ENCODE peak calls at places on chromosomes 5 and 9, in five cellular contexts. K is cardiac muscle cell, R is stomach, S is A673, A is body of pancreas. F is an unnamed sample.

GRCh38 chr9:38284768-38285080 is 107.8 kb upstream of the ALDH1B1 start:
- DNase-seq in K (peak; percentile 16), R (no peak), S (peak; percentile 14), A (no peak), F (no peak)

GRCh38 chr9:98538626-98539031 is 170.1 kb downstream of the GABBR2 start:
- DNase-seq in K (no peak), R (no peak), S (no peak), A (no peak), F (no peak)

GRCh38 chr5:120873083-120873482 is 409.0 kb downstream of the PRR16 start:
- DNase-seq in K (peak; percentile 11), R (no peak), S (no peak), A (no peak), F (no peak)

GRCh38 chr5:149464796-149465489 is 85.9 kb upstream of the IL17B start:
- DNase-seq in K (no peak), R (no peak), S (no peak), A (peak; percentile 16), F (no peak)

GRCh38 chr5:121693864-121694263 is 157.8 kb upstream of the FTMT start:
- DNase-seq in K (no peak), R (no peak), S (no peak), A (no peak), F (peak; percentile 11)

GRCh38 chr9:111423389-111423788 is 60.8 kb downstream of the ECPAS start:
- DNase-seq in K (no peak), R (no peak), S (no peak), A (no peak), F (no peak)

GRCh38 chr5:98638111-98638510 is 135.4 kb upstream of the RGMB start:
- DNase-seq in K (no peak), R (no peak), S (no peak), A (no peak), F (peak; percentile 8)

GRCh38 chr9:14424983-14425382 is 111.0 kb upstream of the NFIB start:
- DNase-seq in K (no peak), R (no peak), S (no peak), A (no peak), F (no peak)

GRCh38 chr5:163645421-163646416 is 140.3 kb downstream of the MAT2B start:
- DNase-seq in K (no peak), R (no peak), S (no peak), A (no peak), F (no peak)

GRCh38 chr5:134590992-134591659 is 41.5 kb downstream of the SAR1B start:
- DNase-seq in K (peak; percentile 35), R (peak; percentile 68), S (no peak), A (no peak), F (no peak)

GRCh38 chr9:110141118-110141797 is 66.7 kb downstream of the C9orf152 start:
- DNase-seq in K (no peak), R (no peak), S (no peak), A (peak; percentile 30), F (no peak)

GRCh38 chr5:115559524-115559923 is 14.9 kb upstream of the FEM1C start:
- DNase-seq in K (no peak), R (no peak), S (no peak), A (no peak), F (no peak)

GRCh38 chr9:13139641-13140171 is 139.8 kb downstream of the MPDZ start:
- DNase-seq in K (no peak), R (no peak), S (peak; percentile 79), A (no peak), F (peak; percentile 43)

GRCh38 chr9:126773004-126773607 is 31.7 kb upstream of the ZBTB43 start:
- DNase-seq in K (no peak), R (no peak), S (peak; percentile 54), A (no peak), F (no peak)

GRCh38 chr9:6739218-6739617 is 18.6 kb upstream of the KDM4C start:
- DNase-seq in K (no peak), R (no peak), S (no peak), A (no peak), F (no peak)

GRCh38 chr5:74643160-74643562 is 2.6 kb upstream of the ENC1 start:
- DNase-seq in K (no peak), R (no peak), S (peak; percentile 92), A (no peak), F (no peak)

GRCh38 chr5:128924299-128924698 is 41.0 kb upstream of the SLC27A6 start:
- DNase-seq in K (no peak), R (no peak), S (no peak), A (no peak), F (no peak)

GRCh38 chr5:10233505-10233904 is 16.2 kb downstream of the ATPSCKMT start:
- DNase-seq in K (peak; percentile 56), R (no peak), S (peak; percentile 74), A (peak; percentile 39), F (peak; percentile 24)

GRCh38 chr9:130925050-130925678 is 13.9 kb downstream of the FIBCD1 start:
- DNase-seq in K (no peak), R (no peak), S (no peak), A (no peak), F (no peak)

GRCh38 chr5:52692039-52692438 is 95.7 kb upstream of the ITGA1 start:
- DNase-seq in K (no peak), R (no peak), S (no peak), A (no peak), F (peak; percentile 52)

GRCh38 chr5:134273642-134274361 is 47.9 kb upstream of the PPP2CA start:
- DNase-seq in K (no peak), R (no peak), S (no peak), A (no peak), F (no peak)

GRCh38 chr9:33151007-33151557 is 16.1 kb downstream of the B4GALT1 start:
- DNase-seq in K (peak; percentile 80), R (no peak), S (peak; percentile 93), A (peak; percentile 71), F (peak; percentile 83)

GRCh38 chr9:6598249-6598725 is 47.2 kb downstream of the GLDC start:
- DNase-seq in K (no peak), R (no peak), S (no peak), A (no peak), F (no peak)

GRCh38 chr9:32431940-32432555 is 47.6 kb downstream of the ACO1 start:
- DNase-seq in K (peak; percentile 65), R (peak; percentile 61), S (peak; percentile 40), A (peak; percentile 71), F (peak; percentile 48)

GRCh38 chr5:58188287-58188651 is 271.6 kb downstream of the PLK2 start:
- DNase-seq in K (peak; percentile 1), R (no peak), S (no peak), A (no peak), F (peak; percentile 59)

GRCh38 chr9:133513214-133514088 is 11.3 kb downstream of the MYMK start:
- DNase-seq in K (no peak), R (no peak), S (no peak), A (peak; percentile 40), F (no peak)

GRCh38 chr5:83645936-83646335 is 74.7 kb downstream of the HAPLN1 start:
- DNase-seq in K (no peak), R (no peak), S (no peak), A (no peak), F (no peak)

GRCh38 chr5:143682788-143683419 is 129.1 kb upstream of the HMHB1 start:
- DNase-seq in K (no peak), R (no peak), S (no peak), A (no peak), F (no peak)

GRCh38 chr5:61631438-61631941 is 299.4 kb downstream of the ZSWIM6 start:
- DNase-seq in K (peak; percentile 58), R (no peak), S (no peak), A (peak; percentile 46), F (peak; percentile 76)

GRCh38 chr9:16268037-16269010 is 602.1 kb downstream of the BNC2 start:
- DNase-seq in K (no peak), R (no peak), S (no peak), A (no peak), F (no peak)

GRCh38 chr5:1555011-1555807 is 31.4 kb upstream of the LPCAT1 start:
- DNase-seq in K (no peak), R (no peak), S (no peak), A (peak; percentile 29), F (peak; percentile 74)

DNA sequence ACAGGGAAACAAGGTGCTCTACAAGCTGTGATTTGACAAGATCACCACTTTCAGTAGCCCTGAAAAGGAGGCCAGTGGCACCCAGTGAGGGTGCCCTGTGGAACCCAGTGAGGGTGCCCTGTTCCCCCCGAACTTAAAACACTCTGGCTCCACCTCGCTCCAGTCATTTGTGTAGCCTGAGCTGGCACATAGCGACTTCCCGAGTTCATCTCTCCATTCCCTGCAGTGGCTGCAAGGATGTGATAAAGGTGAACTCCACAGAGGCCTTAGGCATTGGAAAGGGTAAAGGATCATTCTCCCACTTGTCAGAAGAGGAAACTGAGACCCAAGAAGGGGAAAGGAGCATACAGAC is 21.9 kb upstream of the ANXA6 start:
- DNase-seq in K (no peak), R (no peak), S (no peak), A (no peak), F (no peak)
- H3K27ac ChIP-seq in K (no peak overlapping the region), R (no peak overlapping the region), S (no peak overlapping the region), A (no peak overlapping the region), F (no peak overlapping the region)

GRCh38 chr5:6604341-6604740 is 28.5 kb downstream of the NSUN2 start:
- DNase-seq in K (no peak), R (no peak), S (no peak), A (no peak), F (no peak)

GRCh38 chr5:6604946-6605345 is 27.9 kb downstream of the NSUN2 start:
- DNase-seq in K (no peak), R (no peak), S (no peak), A (no peak), F (no peak)

GRCh38 chr5:6606884-6607558 is 25.8 kb downstream of the NSUN2 start:
- DNase-seq in K (no peak), R (no peak), S (no peak), A (no peak), F (no peak)

GRCh38 chr5:6603643-6604042 is 29.2 kb downstream of the NSUN2 start:
- DNase-seq in K (peak; percentile 23), R (no peak), S (no peak), A (no peak), F (no peak)

DNA sequence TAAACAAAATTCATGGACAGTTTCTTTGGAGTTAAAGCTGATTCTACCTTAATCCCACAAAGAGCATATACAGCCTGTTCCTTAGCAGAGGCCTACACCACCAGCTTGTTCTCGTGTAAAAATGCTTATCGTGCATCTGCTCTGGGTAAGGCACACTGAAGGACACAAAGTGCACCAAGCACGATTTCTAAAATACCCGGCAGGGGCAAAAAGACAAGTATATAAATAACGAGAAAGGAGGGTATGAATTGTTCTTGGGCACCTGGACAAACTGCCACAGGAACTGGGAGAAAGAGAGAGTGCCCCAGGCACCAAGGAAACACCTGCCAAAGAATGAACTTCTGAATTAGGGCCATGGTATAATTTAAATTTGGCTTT is 25.3 kb downstream of the NSUN2 start:
- DNase-seq in K (no peak), R (no peak), S (no peak), A (no peak), F (no peak)
- H3K36me3 ChIP-seq in K (peaks cover 66% of the 10 kb centered on the region), R (peaks cover 93% of the 10 kb centered on the region), S (peaks cover 89% of the 10 kb centered on the region), A (peaks cover 16% of the 10 kb centered on the region), F (peaks cover 35% of the 10 kb centered on the region)

DNA sequence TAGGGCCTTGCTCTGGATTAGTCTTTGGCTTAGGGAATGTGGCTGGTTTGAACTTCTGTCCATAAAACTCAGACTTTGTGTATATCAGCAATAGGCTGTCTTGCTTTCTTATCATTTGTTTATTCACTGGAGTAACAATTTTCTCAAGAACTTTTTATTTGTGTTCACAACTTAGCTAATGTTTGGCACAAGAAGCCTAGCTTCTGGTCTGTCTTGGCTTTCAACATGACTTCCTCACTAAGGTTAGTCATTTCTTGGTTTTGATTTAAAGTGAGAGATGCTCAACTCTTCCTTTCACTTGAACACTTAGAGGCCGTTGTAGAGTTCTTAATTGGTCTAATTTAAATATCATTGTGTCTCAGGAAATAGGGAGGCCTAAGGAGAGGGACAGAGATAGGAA is 4.9 kb downstream of the FBXO38 start:
- DNase-seq in K (no peak), R (no peak), S (no peak), A (no peak), F (no peak)
- H3K4me1 ChIP-seq in K (peaks cover 10% of the 10 kb centered on the region), R (peaks cover 92% of the 10 kb centered on the region), S (peaks cover 4% of the 10 kb centered on the region), A (peaks cover 55% of the 10 kb centered on the region), F (peaks cover 3% of the 10 kb centered on the region)

GRCh38 chr9:34562136-34562745 is 27.3 kb downstream of the CNTFR start:
- DNase-seq in K (no peak), R (no peak), S (no peak), A (peak; percentile 27), F (no peak)
- H3K27ac ChIP-seq in K (no peak overlapping the region), R (no peak overlapping the region), S (no peak overlapping the region), A (no peak overlapping the region), F (no peak overlapping the region)